ENCODE peak calls at places on chromosomes 3 and 15, in four cellular contexts. One of them, this sample, is unnamed.

GRCh38 chr3:119497824-119498187 is 541 bp upstream of the TIMMDC1 start:
- DNase-seq in lung: peak
- DNase-seq in glutamatergic neuron: no peak
- DNase-seq in cardiac fibroblast: peak
- DNase-seq in this sample: peak

GRCh38 chr3:108406661-108407206 is 103.7 kb downstream of the MYH15 start:
- DNase-seq in cardiac fibroblast: peak
- DNase-seq in glutamatergic neuron: no peak
- DNase-seq in lung: no peak
- DNase-seq in this sample: peak

GRCh38 chr3:124860599-124860998 is 26.6 kb downstream of the ITGB5 start:
- DNase-seq in glutamatergic neuron: no peak
- DNase-seq in lung: peak
- DNase-seq in cardiac fibroblast: peak
- DNase-seq in this sample: no peak

GRCh38 chr15:96390986-96391385 is 60.5 kb downstream of the NR2F2 start:
- DNase-seq in lung: no peak
- DNase-seq in glutamatergic neuron: no peak
- DNase-seq in cardiac fibroblast: no peak
- DNase-seq in this sample: no peak

GRCh38 chr3:36077320-36077719 is 303.0 kb upstream of the STAC start:
- DNase-seq in lung: no peak
- DNase-seq in glutamatergic neuron: no peak
- DNase-seq in cardiac fibroblast: no peak
- DNase-seq in this sample: no peak

GRCh38 chr3:127002195-127003174 is 19.6 kb downstream of the PLXNA1 start:
- DNase-seq in glutamatergic neuron: peak
- DNase-seq in cardiac fibroblast: peak
- DNase-seq in lung: peak
- DNase-seq in this sample: peak

GRCh38 chr3:190306513-190307163 is 15.6 kb downstream of the CLDN1 start:
- DNase-seq in lung: no peak
- DNase-seq in glutamatergic neuron: no peak
- DNase-seq in cardiac fibroblast: peak
- DNase-seq in this sample: no peak

GRCh38 chr3:194487289-194488006 is 646 bp upstream of the ATP13A3 start:
- DNase-seq in lung: peak
- DNase-seq in glutamatergic neuron: peak
- DNase-seq in cardiac fibroblast: peak
- DNase-seq in this sample: no peak

GRCh38 chr3:13480340-13481318 is 523 bp downstream of the HDAC11 start:
- DNase-seq in cardiac fibroblast: peak
- DNase-seq in glutamatergic neuron: peak
- DNase-seq in lung: no peak
- DNase-seq in this sample: no peak

GRCh38 chr3:146471012-146471411 is 1.7 kb upstream of the PLSCR2 start:
- DNase-seq in cardiac fibroblast: no peak
- DNase-seq in glutamatergic neuron: no peak
- DNase-seq in lung: no peak
- DNase-seq in this sample: no peak

GRCh38 chr15:68460166-68460565 is 28.2 kb upstream of the ITGA11 start:
- DNase-seq in lung: no peak
- DNase-seq in glutamatergic neuron: no peak
- DNase-seq in cardiac fibroblast: no peak
- DNase-seq in this sample: no peak

GRCh38 chr3:21170964-21171363 is 580.0 kb downstream of the ZNF385D start:
- DNase-seq in glutamatergic neuron: no peak
- DNase-seq in cardiac fibroblast: peak
- DNase-seq in lung: no peak
- DNase-seq in this sample: peak

GRCh38 chr15:99476413-99477222 is 89.2 kb upstream of the MEF2A start:
- DNase-seq in glutamatergic neuron: no peak
- DNase-seq in lung: no peak
- DNase-seq in cardiac fibroblast: peak
- DNase-seq in this sample: no peak

GRCh38 chr15:45091161-45091560 is 22.8 kb downstream of the DUOX2 start:
- DNase-seq in lung: no peak
- DNase-seq in cardiac fibroblast: peak
- DNase-seq in glutamatergic neuron: no peak
- DNase-seq in this sample: no peak

GRCh38 chr15:42210703-42211102 is 2.6 kb upstream of the VPS39 start:
- DNase-seq in lung: peak
- DNase-seq in cardiac fibroblast: no peak
- DNase-seq in glutamatergic neuron: no peak
- DNase-seq in this sample: no peak
- TF ChIP-seq CTCF in lung: no peak
- TF ChIP-seq CTCF in cardiac fibroblast: no peak
- TF ChIP-seq CTCF in glutamatergic neuron: no peak
- TF ChIP-seq CTCF in this sample: no peak

GRCh38 chr3:52388933-52389332 is 56.0 kb downstream of the SEMA3G start:
- DNase-seq in glutamatergic neuron: no peak
- DNase-seq in cardiac fibroblast: no peak
- DNase-seq in lung: no peak
- DNase-seq in this sample: no peak
- TF ChIP-seq CTCF in glutamatergic neuron: no peak
- TF ChIP-seq CTCF in cardiac fibroblast: no peak
- TF ChIP-seq CTCF in lung: no peak
- TF ChIP-seq CTCF in this sample: no peak

GRCh38 chr3:180633722-180634121 is 31.8 kb downstream of the TTC14 start:
- DNase-seq in glutamatergic neuron: no peak
- DNase-seq in lung: no peak
- DNase-seq in cardiac fibroblast: no peak
- DNase-seq in this sample: no peak

GRCh38 chr3:180630360-180630759 is 28.4 kb downstream of the TTC14 start:
- DNase-seq in lung: no peak
- DNase-seq in cardiac fibroblast: no peak
- DNase-seq in glutamatergic neuron: no peak
- DNase-seq in this sample: no peak

GRCh38 chr3:180626844-180627243 is 24.9 kb downstream of the TTC14 start:
- DNase-seq in lung: no peak
- DNase-seq in cardiac fibroblast: no peak
- DNase-seq in glutamatergic neuron: no peak
- DNase-seq in this sample: no peak

DNA sequence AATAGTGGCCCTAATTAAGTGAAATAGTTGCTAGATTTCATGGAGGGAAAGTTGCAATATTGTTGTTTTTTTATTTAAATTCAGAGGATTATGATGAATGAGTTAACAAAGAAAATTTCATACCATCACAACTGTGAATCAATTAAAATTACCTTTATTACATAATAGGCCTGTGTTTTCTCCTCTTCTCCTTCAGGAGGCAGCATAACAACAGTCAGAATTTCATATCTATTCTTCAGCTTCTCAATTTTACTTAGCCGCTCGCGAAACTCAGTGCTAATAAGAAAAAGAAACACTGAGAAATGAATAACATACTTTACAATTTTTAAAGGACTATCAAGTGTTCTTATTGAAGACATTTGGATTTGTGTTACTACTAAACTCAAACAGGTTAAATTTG is 29.4 kb downstream of the TTC14 start:
- DNase-seq in glutamatergic neuron: no peak
- DNase-seq in lung: no peak
- DNase-seq in cardiac fibroblast: no peak
- DNase-seq in this sample: no peak
- TF ChIP-seq CTCF in glutamatergic neuron: no peak
- TF ChIP-seq CTCF in lung: no peak
- TF ChIP-seq CTCF in cardiac fibroblast: peak
- TF ChIP-seq CTCF in this sample: no peak

DNA sequence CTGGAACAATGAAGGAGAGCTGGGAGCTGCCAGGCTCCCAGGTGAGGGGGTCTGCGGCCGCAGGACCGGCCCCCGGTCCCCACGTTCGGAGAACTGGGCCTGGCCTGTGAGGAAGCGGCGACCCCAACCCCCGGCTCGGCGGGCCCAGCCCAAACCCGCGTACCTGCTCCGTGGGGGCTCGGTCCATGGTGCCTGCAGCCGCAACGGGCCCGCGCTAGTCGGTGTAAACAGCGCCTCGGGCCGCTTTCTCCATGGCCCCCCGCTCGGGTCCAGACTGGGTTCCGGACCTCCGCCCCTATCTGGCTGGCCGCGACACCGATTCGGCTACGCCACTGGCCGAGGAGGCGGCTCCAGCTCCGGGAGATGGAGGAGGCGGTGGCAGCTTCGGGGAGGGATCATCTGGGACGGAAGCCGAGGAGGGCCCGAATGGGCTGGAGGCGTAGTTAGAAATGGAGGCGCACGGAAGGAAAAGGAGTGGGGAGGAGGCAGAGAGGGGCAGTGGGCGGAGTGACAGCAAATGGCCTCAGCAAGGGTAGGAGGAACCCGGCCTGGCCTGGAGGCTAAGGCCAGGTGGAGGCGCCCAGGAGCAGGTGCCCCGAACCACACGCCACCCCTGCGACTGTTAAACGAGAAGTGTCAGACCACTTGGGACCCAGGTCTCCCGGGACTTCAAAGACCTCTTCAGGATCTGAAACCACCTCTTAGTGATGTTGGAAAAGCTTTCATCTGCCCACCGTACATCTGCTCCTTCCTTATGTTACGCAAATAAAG is at the start of gene SECISBP2L:
- DNase-seq in cardiac fibroblast: peak
- DNase-seq in lung: peak
- DNase-seq in glutamatergic neuron: peak
- DNase-seq in this sample: peak
- TF ChIP-seq CTCF in cardiac fibroblast: peak
- TF ChIP-seq CTCF in lung: peak
- TF ChIP-seq CTCF in glutamatergic neuron: no peak
- TF ChIP-seq CTCF in this sample: no peak

GRCh38 chr15:79197285-79197684 is 85.2 kb upstream of the ANKRD34C start:
- DNase-seq in cardiac fibroblast: no peak
- DNase-seq in lung: no peak
- DNase-seq in glutamatergic neuron: no peak
- DNase-seq in this sample: no peak

GRCh38 chr15:79194386-79194785 is 88.1 kb upstream of the ANKRD34C start:
- DNase-seq in lung: no peak
- DNase-seq in cardiac fibroblast: no peak
- DNase-seq in glutamatergic neuron: no peak
- DNase-seq in this sample: no peak

GRCh38 chr15:79195239-79195638 is 87.3 kb upstream of the ANKRD34C start:
- DNase-seq in cardiac fibroblast: no peak
- DNase-seq in glutamatergic neuron: no peak
- DNase-seq in lung: no peak
- DNase-seq in this sample: no peak

GRCh38 chr15:79193157-79193948 is 89.2 kb upstream of the ANKRD34C start:
- DNase-seq in glutamatergic neuron: no peak
- DNase-seq in lung: no peak
- DNase-seq in cardiac fibroblast: no peak
- DNase-seq in this sample: no peak

GRCh38 chr15:79195802-79196201 is 86.7 kb upstream of the ANKRD34C start:
- DNase-seq in lung: no peak
- DNase-seq in glutamatergic neuron: no peak
- DNase-seq in cardiac fibroblast: no peak
- DNase-seq in this sample: no peak
- TF ChIP-seq CTCF in lung: no peak
- TF ChIP-seq CTCF in glutamatergic neuron: peak
- TF ChIP-seq CTCF in cardiac fibroblast: peak
- TF ChIP-seq CTCF in this sample: no peak